ENCODE peak calls at places on chromosome 20, in six cellular contexts. D is amniotic stem cell; N is activated naive CD4-positive, alpha-beta T cell; P is NCI-H2171 treated with DMSO at 0.1 percent for 48 hours; G is ureter; T is EL. M is an unnamed sample.

GRCh38 chr20:3927486-3928291 is 38.5 kb downstream of the PANK2 start:
- DNase-seq in D (no peak), N (no peak), P (peak; percentile 99), G (no peak), T (no peak), M (no peak)

GRCh38 chr20:931401-931800 is 15.3 kb upstream of the ANGPT4 start:
- DNase-seq in D (no peak), N (no peak), P (peak; percentile 28), G (no peak), T (no peak), M (no peak)

GRCh38 chr20:3716195-3716834 is 3.9 kb upstream of the SIGLEC1 start:
- DNase-seq in D (peak; percentile 24), N (no peak), P (peak; percentile 27), G (no peak), T (peak; percentile 55), M (no peak)

GRCh38 chr20:25341716-25342680 is 48.6 kb downstream of the ABHD12 start:
- DNase-seq in D (no peak), N (no peak), P (peak; percentile 32), G (no peak), T (peak; percentile 62), M (no peak)

GRCh38 chr20:16293590-16293989 is 279.7 kb downstream of the KIF16B start:
- DNase-seq in D (no peak), N (no peak), P (no peak), G (no peak), T (no peak), M (no peak)

GRCh38 chr20:41086402-41087324 is 50.7 kb upstream of the PLCG1 start:
- DNase-seq in D (no peak), N (no peak), P (peak; percentile 99), G (no peak), T (no peak), M (no peak)

GRCh38 chr20:3471397-3472021 is 691 bp downstream of the ATRN start:
- DNase-seq in D (no peak), N (no peak), P (no peak), G (no peak), T (no peak), M (no peak)

GRCh38 chr20:36501367-36502006 is 39.8 kb upstream of the MYL9 start:
- DNase-seq in D (no peak), N (no peak), P (no peak), G (no peak), T (no peak), M (no peak)

GRCh38 chr20:44642203-44643153 is 9.0 kb downstream of the ADA start:
- DNase-seq in D (no peak), N (no peak), P (peak; percentile 68), G (peak; percentile 73), T (peak; percentile 92), M (peak; percentile 74)

GRCh38 chr20:34293119-34293518 is 10.0 kb downstream of the AHCY start:
- DNase-seq in D (no peak), N (no peak), P (no peak), G (no peak), T (no peak), M (no peak)

GRCh38 chr20:561437-562231 is 18.0 kb upstream of the CSNK2A1 start:
- DNase-seq in D (peak; percentile 41), N (no peak), P (peak; percentile 85), G (peak; percentile 71), T (peak; percentile 69), M (peak; percentile 65)

GRCh38 chr20:49704932-49705336 is 8.7 kb downstream of the B4GALT5 start:
- DNase-seq in D (no peak), N (no peak), P (no peak), G (no peak), T (no peak), M (no peak)